ENCODE peak calls at places on chromosomes 4 and X, in four cellular contexts. One of them, this sample, is unnamed.

GRCh38 chr4:183289688-183290087 is 30.4 kb downstream of the CLDN22 start:
- DNase-seq in gastrocnemius medialis: no peak
- DNase-seq in fibroblast of lung: no peak
- DNase-seq in cardiac fibroblast: no peak
- DNase-seq in this sample: no peak

GRCh38 chr4:18185491-18185890 is 163.9 kb upstream of the LCORL start:
- DNase-seq in gastrocnemius medialis: no peak
- DNase-seq in fibroblast of lung: no peak
- DNase-seq in cardiac fibroblast: no peak
- DNase-seq in this sample: no peak

GRCh38 chr4:124459196-124459921 is 253.2 kb downstream of the ANKRD50 start:
- DNase-seq in gastrocnemius medialis: no peak
- DNase-seq in fibroblast of lung: no peak
- DNase-seq in cardiac fibroblast: peak
- DNase-seq in this sample: no peak

GRCh38 chrX:100413231-100413630 is 3.2 kb upstream of the PCDH19 start:
- DNase-seq in gastrocnemius medialis: no peak
- DNase-seq in fibroblast of lung: peak
- DNase-seq in cardiac fibroblast: peak
- DNase-seq in this sample: peak

GRCh38 chrX:21741869-21742701 is 15.8 kb downstream of the SMPX start:
- DNase-seq in gastrocnemius medialis: peak
- DNase-seq in fibroblast of lung: peak
- DNase-seq in cardiac fibroblast: no peak
- DNase-seq in this sample: no peak

GRCh38 chr4:4491396-4491893 is 50.4 kb downstream of the STX18 start:
- DNase-seq in gastrocnemius medialis: no peak
- DNase-seq in fibroblast of lung: no peak
- DNase-seq in cardiac fibroblast: no peak
- DNase-seq in this sample: no peak

GRCh38 chr4:89598602-89599001 is 238.4 kb downstream of the SNCA start:
- DNase-seq in gastrocnemius medialis: no peak
- DNase-seq in fibroblast of lung: peak
- DNase-seq in cardiac fibroblast: peak
- DNase-seq in this sample: no peak

GRCh38 chr4:74096265-74096980 is 2.6 kb downstream of the CXCL2 start:
- DNase-seq in gastrocnemius medialis: no peak
- DNase-seq in fibroblast of lung: no peak
- DNase-seq in cardiac fibroblast: peak
- DNase-seq in this sample: no peak

GRCh38 chrX:7647826-7648225 is 195.1 kb upstream of the VCX start:
- DNase-seq in gastrocnemius medialis: no peak
- DNase-seq in fibroblast of lung: no peak
- DNase-seq in cardiac fibroblast: no peak
- DNase-seq in this sample: no peak

GRCh38 chr4:14877246-14878220 is 124.7 kb upstream of the CPEB2 start:
- DNase-seq in gastrocnemius medialis: no peak
- DNase-seq in fibroblast of lung: peak
- DNase-seq in cardiac fibroblast: peak
- DNase-seq in this sample: no peak

GRCh38 chrX:13658602-13659001 is 5.7 kb downstream of the TCEANC start:
- DNase-seq in gastrocnemius medialis: no peak
- DNase-seq in fibroblast of lung: peak
- DNase-seq in cardiac fibroblast: peak
- DNase-seq in this sample: peak

GRCh38 chr4:113849771-113850170 is 88.2 kb upstream of the CAMK2D start:
- DNase-seq in gastrocnemius medialis: no peak
- DNase-seq in fibroblast of lung: peak
- DNase-seq in cardiac fibroblast: peak
- DNase-seq in this sample: no peak

GRCh38 chr4:176653406-176654220 is 139.1 kb downstream of the VEGFC start:
- DNase-seq in gastrocnemius medialis: no peak
- DNase-seq in fibroblast of lung: peak
- DNase-seq in cardiac fibroblast: peak
- DNase-seq in this sample: no peak

GRCh38 chr4:136056748-136057147 is 1475.5 kb downstream of the PCDH18 start:
- DNase-seq in gastrocnemius medialis: no peak
- DNase-seq in fibroblast of lung: no peak
- DNase-seq in cardiac fibroblast: no peak
- DNase-seq in this sample: no peak

GRCh38 chr4:87934157-87934704 is 41.3 kb upstream of the SPP1 start:
- DNase-seq in gastrocnemius medialis: no peak
- DNase-seq in fibroblast of lung: no peak
- DNase-seq in cardiac fibroblast: no peak
- DNase-seq in this sample: no peak

GRCh38 chr4:3010577-3010976 is 47.2 kb downstream of the GRK4 start:
- DNase-seq in gastrocnemius medialis: no peak
- DNase-seq in fibroblast of lung: no peak
- DNase-seq in cardiac fibroblast: no peak
- DNase-seq in this sample: no peak

GRCh38 chrX:149512225-149512885 is 7.2 kb upstream of the IDS start:
- DNase-seq in gastrocnemius medialis: peak
- DNase-seq in fibroblast of lung: peak
- DNase-seq in cardiac fibroblast: peak
- DNase-seq in this sample: no peak

GRCh38 chr4:14864365-14864762 is 137.9 kb upstream of the CPEB2 start:
- DNase-seq in gastrocnemius medialis: no peak
- DNase-seq in fibroblast of lung: no peak
- DNase-seq in cardiac fibroblast: no peak
- DNase-seq in this sample: no peak

GRCh38 chr4:2411786-2412510 is 6.5 kb downstream of the ZFYVE28 start:
- DNase-seq in gastrocnemius medialis: no peak
- DNase-seq in fibroblast of lung: no peak
- DNase-seq in cardiac fibroblast: no peak
- DNase-seq in this sample: no peak

GRCh38 chr4:93299116-93299515 is 529.4 kb upstream of the ATOH1 start:
- DNase-seq in gastrocnemius medialis: no peak
- DNase-seq in fibroblast of lung: no peak
- DNase-seq in cardiac fibroblast: no peak
- DNase-seq in this sample: no peak

GRCh38 chr4:187478292-187479205 is 517.0 kb upstream of the ZFP42 start:
- DNase-seq in gastrocnemius medialis: no peak
- DNase-seq in fibroblast of lung: peak
- DNase-seq in cardiac fibroblast: peak
- DNase-seq in this sample: peak

GRCh38 chr4:26826721-26827120 is 33.9 kb upstream of the STIM2 start:
- DNase-seq in gastrocnemius medialis: no peak
- DNase-seq in fibroblast of lung: no peak
- DNase-seq in cardiac fibroblast: peak
- DNase-seq in this sample: no peak

GRCh38 chr4:164771088-164771487 is 17.2 kb downstream of the SMIM31 start:
- DNase-seq in gastrocnemius medialis: no peak
- DNase-seq in fibroblast of lung: no peak
- DNase-seq in cardiac fibroblast: no peak
- DNase-seq in this sample: no peak

GRCh38 chr4:2280531-2281300 is 18.8 kb upstream of the MXD4 start:
- DNase-seq in gastrocnemius medialis: no peak
- DNase-seq in fibroblast of lung: no peak
- DNase-seq in cardiac fibroblast: no peak
- DNase-seq in this sample: no peak

GRCh38 chr4:119039779-119040178 is 95.9 kb upstream of the MYOZ2 start:
- DNase-seq in gastrocnemius medialis: peak
- DNase-seq in fibroblast of lung: no peak
- DNase-seq in cardiac fibroblast: no peak
- DNase-seq in this sample: no peak

GRCh38 chr4:32589853-32590252 is 1869.7 kb downstream of the PCDH7 start:
- DNase-seq in gastrocnemius medialis: no peak
- DNase-seq in fibroblast of lung: no peak
- DNase-seq in cardiac fibroblast: no peak
- DNase-seq in this sample: no peak

GRCh38 chr4:150256841-150257273 is 178.6 kb downstream of the DCLK2 start:
- DNase-seq in gastrocnemius medialis: no peak
- DNase-seq in fibroblast of lung: no peak
- DNase-seq in cardiac fibroblast: no peak
- DNase-seq in this sample: no peak

GRCh38 chr4:22986881-22987280 is 294.1 kb downstream of the GBA3 start:
- DNase-seq in gastrocnemius medialis: no peak
- DNase-seq in fibroblast of lung: peak
- DNase-seq in cardiac fibroblast: no peak
- DNase-seq in this sample: no peak

GRCh38 chr4:94833394-94833793 is 75.6 kb downstream of the BMPR1B start:
- DNase-seq in gastrocnemius medialis: no peak
- DNase-seq in fibroblast of lung: peak
- DNase-seq in cardiac fibroblast: no peak
- DNase-seq in this sample: no peak

GRCh38 chr4:152961752-152962117 is 25.6 kb downstream of the FHDC1 start:
- DNase-seq in gastrocnemius medialis: no peak
- DNase-seq in fibroblast of lung: peak
- DNase-seq in cardiac fibroblast: peak
- DNase-seq in this sample: no peak

GRCh38 chr4:21802406-21802805 is 146.2 kb downstream of the KCNIP4 start:
- DNase-seq in gastrocnemius medialis: no peak
- DNase-seq in fibroblast of lung: peak
- DNase-seq in cardiac fibroblast: peak
- DNase-seq in this sample: no peak

GRCh38 chrX:11750051-11750450 is 8.0 kb upstream of the MSL3 start:
- DNase-seq in gastrocnemius medialis: no peak
- DNase-seq in fibroblast of lung: no peak
- DNase-seq in cardiac fibroblast: no peak
- DNase-seq in this sample: no peak

GRCh38 chr4:186823989-186824388 is 100.3 kb upstream of the FAT1 start:
- DNase-seq in gastrocnemius medialis: no peak
- DNase-seq in fibroblast of lung: peak
- DNase-seq in cardiac fibroblast: no peak
- DNase-seq in this sample: no peak

GRCh38 chrX:124023838-124024238 is 62.3 kb downstream of the STAG2 start:
- DNase-seq in gastrocnemius medialis: no peak
- DNase-seq in fibroblast of lung: peak
- DNase-seq in cardiac fibroblast: no peak
- DNase-seq in this sample: no peak

GRCh38 chr4:85828295-85828910 is 353.5 kb downstream of the ARHGAP24 start:
- DNase-seq in gastrocnemius medialis: no peak
- DNase-seq in fibroblast of lung: peak
- DNase-seq in cardiac fibroblast: peak
- DNase-seq in this sample: no peak

GRCh38 chrX:17860811-17861495 is at the start of gene RAI2:
- DNase-seq in gastrocnemius medialis: no peak
- DNase-seq in fibroblast of lung: no peak
- DNase-seq in cardiac fibroblast: no peak
- DNase-seq in this sample: no peak

DNA sequence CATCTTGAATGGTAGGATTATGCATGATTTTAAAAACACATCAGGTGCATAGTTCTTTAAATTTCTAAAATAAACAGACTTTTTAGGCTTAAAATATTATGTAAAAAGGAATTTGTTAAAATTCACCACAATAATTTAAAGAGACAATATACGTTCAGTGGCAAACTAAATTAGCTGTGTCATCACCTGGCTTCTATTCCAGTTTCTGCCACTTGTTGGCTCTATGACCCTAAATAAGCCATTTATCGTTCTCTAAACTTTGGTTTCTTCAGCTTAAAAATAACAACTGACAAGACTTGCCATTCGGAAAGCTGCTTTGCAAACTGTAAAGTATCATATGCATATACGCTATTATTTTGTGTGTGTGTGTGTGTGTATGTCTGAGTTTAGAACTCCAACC is 141.3 kb downstream of the MGST2 start:
- DNase-seq in gastrocnemius medialis: no peak
- DNase-seq in fibroblast of lung: no peak
- DNase-seq in cardiac fibroblast: no peak
- DNase-seq in this sample: no peak
- TF ChIP-seq CTCF in gastrocnemius medialis: no peak
- TF ChIP-seq CTCF in fibroblast of lung: no peak
- TF ChIP-seq CTCF in cardiac fibroblast: no peak
- TF ChIP-seq CTCF in this sample: no peak

DNA sequence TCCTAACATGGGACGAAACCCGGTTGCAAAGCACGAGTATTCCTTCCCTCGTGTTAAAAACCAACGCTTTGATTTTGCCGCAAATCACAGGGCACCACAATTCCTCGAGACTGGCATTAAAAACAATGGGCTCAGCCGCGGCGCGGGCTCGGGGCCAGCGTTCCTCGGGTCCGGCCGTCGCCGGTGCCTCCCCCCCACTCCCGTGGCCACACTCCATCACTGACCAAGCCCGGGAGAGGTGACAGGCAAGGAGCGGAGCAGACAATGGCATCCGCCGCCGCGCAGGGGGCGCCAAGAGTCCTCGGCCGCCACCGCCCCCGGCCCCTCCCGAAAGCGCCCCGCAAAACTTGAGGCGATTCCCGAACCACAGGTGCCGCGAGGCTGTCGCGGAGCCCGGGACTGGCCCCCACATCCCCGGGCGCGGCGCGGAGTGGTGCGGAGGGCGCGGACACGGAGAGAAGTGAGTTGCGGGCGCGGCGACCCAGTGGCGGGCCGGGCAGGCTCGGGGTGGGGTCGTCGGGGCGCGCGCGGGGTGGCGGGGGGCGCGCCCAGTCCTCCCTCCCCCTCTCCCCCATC is 445 bp downstream of the AP1S2 start:
- DNase-seq in gastrocnemius medialis: peak
- DNase-seq in fibroblast of lung: no peak
- DNase-seq in cardiac fibroblast: no peak
- DNase-seq in this sample: no peak
- TF ChIP-seq CTCF in gastrocnemius medialis: no peak
- TF ChIP-seq CTCF in fibroblast of lung: no peak
- TF ChIP-seq CTCF in cardiac fibroblast: no peak
- TF ChIP-seq CTCF in this sample: peak

DNA sequence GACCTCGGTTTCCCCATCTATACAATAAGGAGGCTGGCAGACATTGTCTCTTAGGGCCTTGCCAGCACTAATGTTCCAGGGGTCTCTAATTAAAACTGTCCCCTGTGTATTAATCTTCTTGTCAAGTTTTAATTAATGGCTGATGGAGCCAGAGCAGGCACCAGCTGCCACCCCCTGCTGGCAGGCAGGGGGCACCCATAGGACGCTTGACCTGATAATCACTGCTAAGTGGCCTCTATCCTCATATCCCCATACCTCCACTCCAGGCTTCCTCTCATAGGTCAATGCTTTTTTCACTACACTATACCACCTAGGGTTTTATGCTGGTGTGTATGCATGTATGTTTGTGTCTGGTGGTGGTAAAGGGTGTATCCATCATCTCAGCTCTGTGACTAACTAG is 89.4 kb downstream of the EFNB1 start:
- DNase-seq in gastrocnemius medialis: no peak
- DNase-seq in fibroblast of lung: no peak
- DNase-seq in cardiac fibroblast: no peak
- DNase-seq in this sample: no peak
- TF ChIP-seq CTCF in gastrocnemius medialis: no peak
- TF ChIP-seq CTCF in fibroblast of lung: no peak
- TF ChIP-seq CTCF in cardiac fibroblast: no peak
- TF ChIP-seq CTCF in this sample: no peak

DNA sequence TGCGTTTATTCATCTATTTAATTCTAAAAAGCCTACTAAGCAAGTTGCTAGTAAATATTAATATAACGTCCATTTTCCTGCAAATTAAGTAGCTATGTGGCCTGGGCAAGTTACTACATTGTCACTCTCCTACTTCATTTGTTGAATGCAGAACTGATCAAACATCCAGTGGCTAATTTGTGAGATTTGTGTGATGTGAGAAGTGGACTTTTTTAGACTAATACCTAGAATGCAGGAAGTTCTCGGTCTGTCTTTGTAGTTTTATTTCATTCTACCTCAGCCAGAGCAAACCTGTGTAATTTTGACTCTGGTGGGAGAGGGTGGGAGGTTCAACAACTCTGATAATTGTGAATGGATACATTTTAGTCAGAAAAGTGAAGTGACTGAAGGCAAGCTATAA is 840 bp downstream of the GUF1 start:
- DNase-seq in gastrocnemius medialis: no peak
- DNase-seq in fibroblast of lung: no peak
- DNase-seq in cardiac fibroblast: no peak
- DNase-seq in this sample: no peak
- TF ChIP-seq CTCF in gastrocnemius medialis: no peak
- TF ChIP-seq CTCF in fibroblast of lung: no peak
- TF ChIP-seq CTCF in cardiac fibroblast: no peak
- TF ChIP-seq CTCF in this sample: no peak

GRCh38 chrX:135463937-135464336 is 42.2 kb downstream of the SMIM10L2A start:
- DNase-seq in gastrocnemius medialis: no peak
- DNase-seq in fibroblast of lung: no peak
- DNase-seq in cardiac fibroblast: peak
- DNase-seq in this sample: no peak
- TF ChIP-seq CTCF in gastrocnemius medialis: no peak
- TF ChIP-seq CTCF in fibroblast of lung: no peak
- TF ChIP-seq CTCF in cardiac fibroblast: peak
- TF ChIP-seq CTCF in this sample: peak